ENCODE peak calls at places on chromosome 19, in four cellular contexts. V, P, W and I are unnamed samples.

GRCh38 chr19:43555185-43555770 is 20.0 kb downstream of the XRCC1 start:
- DNase-seq in V (peak), P (peak), W (peak), I (peak)

GRCh38 chr19:11286312-11286974 is 9.5 kb upstream of the TSPAN16 start:
- DNase-seq in V (no peak), P (peak), W (no peak), I (no peak)

GRCh38 chr19:13100031-13100588 is 2.5 kb downstream of the LYL1 start:
- DNase-seq in V (no peak), P (no peak), W (no peak), I (no peak)

GRCh38 chr19:3664879-3665642 is 35.2 kb downstream of the PIP5K1C start:
- DNase-seq in V (no peak), P (no peak), W (no peak), I (no peak)

GRCh38 chr19:2014731-2015610 is 543 bp downstream of the BTBD2 start:
- DNase-seq in V (no peak), P (no peak), W (no peak), I (peak)

GRCh38 chr19:18966304-18966703 is 25.3 kb upstream of the HOMER3 start:
- DNase-seq in V (no peak), P (no peak), W (no peak), I (no peak)

GRCh38 chr19:5200844-5201243 is 139.8 kb downstream of the PTPRS start:
- DNase-seq in V (peak), P (no peak), W (no peak), I (no peak)

GRCh38 chr19:32865326-32865725 is 4.2 kb downstream of the SLC7A9 start:
- DNase-seq in V (no peak), P (no peak), W (no peak), I (no peak)

GRCh38 chr19:33647146-33647545 is 25.4 kb downstream of the CHST8 start:
- DNase-seq in V (no peak), P (no peak), W (no peak), I (no peak)

GRCh38 chr19:41933693-41934426 is 5.6 kb upstream of the ERFL start:
- DNase-seq in V (no peak), P (no peak), W (no peak), I (no peak)

GRCh38 chr19:8503506-8503905 is 1.1 kb upstream of the PRAM1 start:
- DNase-seq in V (no peak), P (no peak), W (no peak), I (no peak)

GRCh38 chr19:38319421-38320258 is at the start of gene KCNK6:
- DNase-seq in V (no peak), P (peak), W (no peak), I (peak)

GRCh38 chr19:5621945-5622464 is 571 bp downstream of the SAFB2 start:
- DNase-seq in V (peak), P (peak), W (peak), I (peak)

GRCh38 chr19:1038995-1039645 is 787 bp upstream of the ABCA7 start:
- DNase-seq in V (no peak), P (peak), W (no peak), I (peak)

GRCh38 chr19:44002212-44002565 is 568 bp upstream of the ZNF230 start:
- DNase-seq in V (no peak), P (no peak), W (no peak), I (no peak)

GRCh38 chr19:4829001-4829712 is 2.4 kb downstream of the TICAM1 start:
- DNase-seq in V (no peak), P (no peak), W (no peak), I (peak)

GRCh38 chr19:32020538-32020937 is 324.9 kb upstream of the ZNF507 start:
- DNase-seq in V (no peak), P (no peak), W (no peak), I (no peak)

GRCh38 chr19:35843676-35844481 is 8.4 kb downstream of the NPHS1 start:
- DNase-seq in V (no peak), P (peak), W (peak), I (peak)

GRCh38 chr19:29325241-29325975 is 112.5 kb upstream of the UQCRFS1 start:
- DNase-seq in V (no peak), P (no peak), W (no peak), I (no peak)

GRCh38 chr19:10193666-10194499 is 870 bp downstream of the DNMT1 start:
- DNase-seq in V (peak), P (no peak), W (no peak), I (peak)

GRCh38 chr19:49497790-49498106 is 1.5 kb downstream of the RPS11 start:
- DNase-seq in V (no peak), P (no peak), W (no peak), I (no peak)

GRCh38 chr19:30358821-30359580 is 13.2 kb upstream of the ZNF536 start:
- DNase-seq in V (no peak), P (no peak), W (no peak), I (no peak)

GRCh38 chr19:13429563-13429962 is 76.7 kb downstream of the CACNA1A start:
- DNase-seq in V (no peak), P (no peak), W (no peak), I (no peak)

GRCh38 chr19:36136975-36137686 is 2.7 kb upstream of the CAPNS1 start:
- DNase-seq in V (peak), P (peak), W (peak), I (peak)

GRCh38 chr19:51272183-51272817 is 21.4 kb downstream of the SIGLECL1 start:
- DNase-seq in V (peak), P (no peak), W (no peak), I (peak)